ENCODE peak calls at places on chromosomes 7 and 10, in nine cellular contexts. X, M, Q, J, W, P, T, C and R are unnamed samples. For H3K4me1, the result is how much of the 10 kb centered on the place peaks cover.

GRCh38 chr7:85612514-85612913 is 425.7 kb upstream of the SEMA3D start:
- DNase-seq in X (no peak), P (no peak), C (no peak), Q (no peak), T (no peak), M (no peak), J (no peak), W (no peak), R (no peak)

GRCh38 chr7:116859323-116859722 is 3.1 kb upstream of the CAPZA2 start:
- DNase-seq in J (no peak), T (no peak), Q (no peak), W (no peak), X (no peak), C (no peak), P (no peak), M (no peak), R (no peak)

GRCh38 chr10:112958275-112958995 is 8.4 kb downstream of the TCF7L2 start:
- DNase-seq in T (no peak), X (no peak), Q (no peak), C (no peak), J (no peak), P (no peak), W (no peak), M (no peak), R (no peak)

GRCh38 chr7:111752022-111752582 is 189.8 kb upstream of the IMMP2L start:
- DNase-seq in X (peak), J (peak), W (no peak), Q (peak), P (peak), M (peak), T (peak), C (peak), R (peak)

GRCh38 chr7:34263168-34263567 is 357.8 kb downstream of the BMPER start:
- DNase-seq in Q (no peak), J (no peak), X (no peak), M (no peak), T (no peak), W (no peak), P (no peak), C (no peak), R (no peak)

GRCh38 chr7:117230276-117231046 is 92.4 kb downstream of the WNT2 start:
- DNase-seq in M (no peak), P (no peak), C (no peak), Q (no peak), J (no peak), W (no peak), X (no peak), T (no peak), R (no peak)

GRCh38 chr7:90006988-90007387 is 147.3 kb upstream of the STEAP1 start:
- DNase-seq in T (peak), X (no peak), W (no peak), Q (no peak), M (no peak), J (no peak), P (no peak), C (no peak), R (no peak)

GRCh38 chr7:99096124-99096887 is 47.6 kb downstream of the SMURF1 start:
- DNase-seq in W (no peak), T (no peak), C (peak), P (no peak), M (no peak), J (no peak), Q (no peak), X (no peak), R (no peak)

GRCh38 chr10:89032141-89032814 is 41.7 kb downstream of the FAS start:
- DNase-seq in T (no peak), M (no peak), J (no peak), W (no peak), X (no peak), P (no peak), Q (peak), C (no peak), R (no peak)

GRCh38 chr10:17143055-17143690 is 13.6 kb upstream of the CUBN start:
- DNase-seq in P (no peak), T (no peak), J (no peak), Q (no peak), C (no peak), X (no peak), W (no peak), M (no peak), R (no peak)

GRCh38 chr7:5387711-5388245 is 35.9 kb downstream of the TNRC18 start:
- DNase-seq in X (no peak), P (no peak), C (no peak), M (no peak), J (no peak), Q (no peak), T (no peak), W (no peak), R (no peak)

GRCh38 chr10:97459933-97460332 is 14.0 kb downstream of the ZDHHC16 start:
- DNase-seq in W (no peak), X (no peak), J (no peak), M (no peak), C (no peak), T (no peak), Q (no peak), P (no peak), R (no peak)

GRCh38 chr10:124522903-124523260 is 61.3 kb downstream of the LHPP start:
- DNase-seq in P (no peak), C (no peak), T (peak), Q (no peak), M (no peak), J (no peak), W (peak), X (no peak), R (no peak)

GRCh38 chr10:42997849-42998165 is 79.1 kb upstream of the RET start:
- DNase-seq in M (no peak), J (no peak), W (no peak), P (no peak), T (peak), C (no peak), X (no peak), Q (peak), R (no peak)

GRCh38 chr7:30917216-30917893 is 5.7 kb downstream of the AQP1 start:
- DNase-seq in J (no peak), P (no peak), Q (no peak), C (no peak), X (no peak), T (no peak), M (no peak), W (peak), R (peak)

GRCh38 chr10:35447693-35448407 is 111.5 kb downstream of the CCNY start:
- DNase-seq in M (no peak), T (peak), W (no peak), X (no peak), Q (no peak), J (no peak), C (peak), P (no peak), R (no peak)

GRCh38 chr7:78020131-78020873 is 221.7 kb downstream of the PHTF2 start:
- DNase-seq in C (peak), Q (no peak), X (peak), J (peak), T (peak), P (peak), W (no peak), M (no peak), R (peak)

GRCh38 chr7:13988765-13989137 is 715 bp downstream of the ETV1 start:
- DNase-seq in C (no peak), X (peak), Q (no peak), W (no peak), T (peak), J (peak), P (no peak), M (no peak), R (no peak)

GRCh38 chr7:34041716-34042115 is 136.4 kb downstream of the BMPER start:
- DNase-seq in Q (no peak), T (no peak), X (no peak), W (no peak), M (no peak), J (no peak), C (no peak), P (no peak), R (no peak)

GRCh38 chr7:76405738-76406137 is 3.8 kb downstream of the SSC4D start:
- DNase-seq in X (no peak), C (no peak), M (no peak), W (no peak), T (no peak), P (no peak), Q (no peak), J (no peak), R (no peak)

GRCh38 chr10:70722820-70723424 is 50.6 kb downstream of the ADAMTS14 start:
- DNase-seq in M (no peak), P (no peak), W (no peak), Q (no peak), T (no peak), J (no peak), C (no peak), X (no peak), R (no peak)

GRCh38 chr7:13790611-13791010 is 198.9 kb downstream of the ETV1 start:
- DNase-seq in P (no peak), C (no peak), Q (no peak), T (no peak), M (no peak), J (no peak), W (no peak), X (no peak), R (no peak)

GRCh38 chr7:77627307-77627671 is 69.0 kb upstream of the RSBN1L start:
- DNase-seq in Q (no peak), X (no peak), J (no peak), M (no peak), C (no peak), T (no peak), P (no peak), W (no peak), R (no peak)

GRCh38 chr7:30166155-30166840 is 31.5 kb downstream of the MTURN start:
- DNase-seq in Q (no peak), M (no peak), W (no peak), T (peak), P (no peak), J (no peak), X (no peak), C (no peak), R (no peak)

GRCh38 chr10:62045765-62046521 is 144.4 kb downstream of the ARID5B start:
- DNase-seq in P (no peak), Q (no peak), X (no peak), J (peak), T (no peak), C (peak), M (no peak), W (no peak), R (no peak)

GRCh38 chr10:62048473-62048872 is 147.0 kb downstream of the ARID5B start:
- DNase-seq in W (no peak), Q (no peak), T (no peak), P (no peak), M (no peak), X (no peak), C (no peak), J (no peak), R (no peak)

GRCh38 chr10:62047960-62048383 is 146.5 kb downstream of the ARID5B start:
- DNase-seq in M (no peak), W (no peak), J (no peak), T (peak), Q (no peak), X (no peak), P (no peak), C (no peak), R (no peak)

GRCh38 chr10:62047240-62047897 is 145.9 kb downstream of the ARID5B start:
- DNase-seq in J (no peak), X (no peak), Q (no peak), T (no peak), M (no peak), W (no peak), P (no peak), C (no peak), R (no peak)

GRCh38 chr10:62046522-62047239 is 145.2 kb downstream of the ARID5B start:
- DNase-seq in C (no peak), J (no peak), T (no peak), Q (no peak), P (no peak), X (peak), W (no peak), M (no peak), R (no peak)
- H3K4me1 ChIP-seq in C (under half), J (under half), T (under half), Q (half or more), P (under half), X (half or more), W (under half), M (under half), R (under half)

GRCh38 chr10:3126249-3126648 is 46.3 kb downstream of the PITRM1 start:
- DNase-seq in T (no peak), W (no peak), Q (no peak), P (no peak), X (no peak), M (no peak), C (no peak), J (no peak), R (peak)

GRCh38 chr10:3128379-3129130 is 44.0 kb downstream of the PITRM1 start:
- DNase-seq in M (no peak), T (no peak), W (no peak), X (no peak), Q (no peak), C (no peak), J (no peak), P (no peak), R (peak)

GRCh38 chr10:3129581-3130340 is 42.8 kb downstream of the PITRM1 start:
- DNase-seq in X (no peak), T (no peak), C (no peak), J (no peak), Q (no peak), M (no peak), W (peak), P (no peak), R (peak)

GRCh38 chr10:3126741-3127342 is 45.7 kb downstream of the PITRM1 start:
- DNase-seq in C (no peak), X (no peak), W (peak), M (no peak), J (peak), T (no peak), Q (no peak), P (peak), R (peak)

DNA sequence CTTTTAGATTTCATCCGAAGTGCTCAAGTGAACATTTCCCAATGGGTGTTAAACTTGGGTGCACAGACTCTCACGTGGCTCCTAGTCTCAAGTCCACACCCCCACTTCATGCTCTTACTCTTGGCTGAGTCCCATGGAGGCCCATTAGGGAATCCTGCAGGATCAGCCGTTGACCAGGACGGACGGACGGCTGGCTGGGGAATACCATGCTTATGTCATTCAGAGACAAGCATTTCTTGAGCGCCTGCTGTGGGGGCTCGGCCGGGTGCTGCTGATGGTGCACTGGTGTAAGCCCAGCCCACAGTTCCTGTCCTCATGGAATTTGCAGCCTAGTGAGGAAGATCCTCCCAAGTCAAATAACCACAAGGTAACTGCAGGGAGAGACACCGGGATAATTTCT is 44.7 kb downstream of the PITRM1 start:
- DNase-seq in W (no peak), J (no peak), P (no peak), T (no peak), Q (no peak), M (no peak), X (no peak), C (no peak), R (no peak)
- H3K27ac ChIP-seq in W (no peak), J (no peak), P (peak), T (no peak), Q (no peak), M (no peak), X (no peak), C (no peak), R (no peak)

GRCh38 chr10:484441-484924 is 205.0 kb downstream of the DIP2C start:
- DNase-seq in M (no peak), J (no peak), X (peak), T (peak), P (peak), W (no peak), C (peak), Q (peak), R (peak)
- H3K4me1 ChIP-seq in M (under half), J (under half), X (under half), T (under half), P (half or more), W (under half), C (under half), Q (under half), R (under half)

DNA sequence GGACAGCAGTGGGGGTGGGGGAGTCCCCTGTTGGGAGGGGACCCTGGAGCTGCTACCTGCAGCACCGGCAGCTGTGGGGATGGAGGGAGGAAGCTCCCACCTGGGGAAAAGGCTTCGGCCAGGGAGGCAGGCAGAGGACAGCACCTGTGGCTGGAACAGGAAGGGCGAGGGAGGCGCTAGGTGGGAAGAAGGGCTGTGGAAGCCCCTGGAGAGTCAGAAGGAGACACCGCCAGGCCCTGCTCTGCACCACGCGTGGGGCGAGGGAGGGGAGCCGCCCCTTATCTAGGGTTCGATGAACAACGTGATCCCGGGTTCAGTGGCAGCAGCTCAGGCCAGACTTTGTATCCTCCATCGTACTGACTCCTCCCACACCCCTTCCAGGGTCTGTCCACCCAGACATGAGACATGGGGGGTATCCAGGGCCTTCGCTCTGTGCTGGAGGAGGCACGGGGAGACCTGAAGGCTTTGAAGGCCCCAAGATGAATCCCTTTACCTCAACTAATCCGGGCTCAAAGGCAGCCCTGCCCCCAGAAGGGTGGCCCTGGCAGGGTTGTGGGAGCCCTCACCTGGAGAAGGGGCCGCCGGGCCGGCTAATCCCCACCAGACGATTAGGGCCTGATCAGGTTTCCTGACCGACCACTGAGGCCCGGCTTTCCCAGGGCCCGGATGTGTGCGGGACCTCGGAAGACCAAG is 110.8 kb downstream of the PDGFA start:
- DNase-seq in W (peak), J (no peak), T (no peak), C (peak), X (no peak), Q (peak), P (no peak), M (no peak), R (peak)
- H3K27ac ChIP-seq in W (no peak), J (no peak), T (no peak), C (no peak), X (no peak), Q (no peak), P (no peak), M (no peak), R (no peak)

DNA sequence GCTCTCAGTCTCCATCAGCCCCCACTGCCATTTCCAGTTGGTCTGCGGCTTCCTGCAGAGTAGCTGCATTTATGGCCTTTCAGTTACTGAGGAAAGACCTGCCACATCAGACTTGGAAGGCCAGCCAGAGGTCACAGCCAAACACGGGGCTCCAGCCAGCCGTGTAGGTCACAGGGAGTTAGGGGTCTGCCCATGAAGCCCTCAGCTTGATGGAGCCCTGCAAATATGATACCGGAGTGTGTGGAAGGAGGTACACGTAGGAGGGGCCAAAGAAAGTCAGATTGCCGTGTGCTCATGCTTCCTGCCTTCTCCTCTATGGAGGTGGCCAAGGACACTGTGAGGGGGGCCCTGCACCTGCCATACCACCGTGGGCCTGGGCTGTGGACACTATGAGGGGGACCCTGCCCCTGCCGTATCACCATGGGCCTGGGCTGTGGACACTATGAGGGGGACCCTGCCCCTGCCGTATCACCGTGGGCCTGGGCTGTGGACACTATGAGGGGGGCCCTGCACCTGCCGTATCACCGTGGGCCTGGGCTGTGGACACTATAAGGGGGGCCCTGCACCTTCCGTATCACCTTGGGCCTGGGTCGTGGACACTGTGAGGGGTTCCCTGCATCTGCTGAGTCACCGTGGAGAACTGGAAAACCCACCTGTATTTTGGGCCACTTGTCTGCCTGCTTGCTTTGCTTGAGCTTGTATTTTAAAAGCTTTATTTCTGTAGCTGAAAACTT is 335.7 kb upstream of the SHH start:
- DNase-seq in P (no peak), Q (peak), M (no peak), C (no peak), W (no peak), J (no peak), X (no peak), T (no peak), R (no peak)
- H3K4me1 ChIP-seq in P (under half), Q (under half), M (under half), C (under half), W (under half), J (under half), X (under half), T (under half), R (under half)

GRCh38 chr10:32972929-32973328 is 14.9 kb upstream of the ITGB1 start:
- DNase-seq in P (no peak), Q (no peak), C (no peak), M (no peak), J (no peak), W (no peak), T (no peak), X (no peak), R (no peak)

GRCh38 chr10:32970910-32971309 is 12.9 kb upstream of the ITGB1 start:
- DNase-seq in X (no peak), W (no peak), P (no peak), M (no peak), T (no peak), Q (no peak), C (no peak), J (no peak), R (no peak)

GRCh38 chr10:32976338-32976737 is 18.3 kb upstream of the ITGB1 start:
- DNase-seq in C (no peak), J (no peak), W (no peak), M (no peak), X (no peak), T (no peak), P (no peak), Q (no peak), R (no peak)

GRCh38 chr10:32971536-32972091 is 13.6 kb upstream of the ITGB1 start:
- DNase-seq in T (peak), P (no peak), M (no peak), Q (no peak), W (no peak), J (no peak), C (no peak), X (no peak), R (no peak)

DNA sequence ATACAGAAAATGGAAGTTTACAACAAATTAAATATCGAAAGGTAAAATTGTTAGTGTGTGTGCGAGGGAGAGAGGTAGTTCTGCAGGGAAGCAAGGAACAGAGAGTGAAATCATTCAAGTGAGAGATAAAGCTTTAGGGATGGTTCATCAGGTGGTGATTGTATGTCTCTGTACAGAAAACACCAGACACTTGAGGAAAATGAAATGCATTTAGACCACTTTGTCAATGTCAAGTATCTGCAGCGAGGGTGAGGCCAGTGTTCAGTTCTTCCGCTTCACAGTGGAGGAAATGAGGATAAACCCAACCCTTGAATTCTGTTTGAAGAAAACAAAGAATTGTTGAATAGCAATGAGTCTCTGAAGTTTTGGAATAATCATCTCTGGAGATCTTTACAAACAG is 14.4 kb upstream of the ITGB1 start:
- DNase-seq in T (no peak), X (no peak), P (no peak), M (no peak), J (no peak), C (no peak), W (no peak), Q (no peak), R (no peak)
- H3K27ac ChIP-seq in T (peak), X (no peak), P (no peak), M (no peak), J (peak), C (no peak), W (no peak), Q (no peak), R (no peak)

GRCh38 chr10:23448323-23448722 is 9.4 kb downstream of the OTUD1 start:
- DNase-seq in C (no peak), W (no peak), M (no peak), T (no peak), J (no peak), P (no peak), Q (no peak), X (no peak), R (no peak)
- H3K4me1 ChIP-seq in C (under half), W (under half), M (under half), T (under half), J (under half), P (under half), Q (under half), X (under half), R (under half)